ENCODE peak calls at places on chromosome 12, in six cellular contexts. I is GM12865, X is cardiac muscle cell, B is SK-N-SH, A is GM06990, E is adrenal gland. H is an unnamed sample.

GRCh38 chr12:230925-231671 is 17.1 kb upstream of the SLC6A12 start:
- DNase-seq in I (no peak), E (no peak), B (no peak), A (no peak), X (no peak), H (no peak)

GRCh38 chr12:6538420-6539275 is 4.3 kb downstream of the GAPDH start:
- DNase-seq in E (no peak), A (peak), X (peak), B (peak), I (peak), H (no peak)

GRCh38 chr12:110156766-110157165 is 32.6 kb downstream of the IFT81 start:
- DNase-seq in A (no peak), X (no peak), B (no peak), E (no peak), I (no peak), H (no peak)

GRCh38 chr12:55188974-55189556 is 31.8 kb upstream of the OR10A7 start:
- DNase-seq in I (peak), X (peak), B (peak), E (no peak), A (peak), H (peak)

GRCh38 chr12:6829532-6830220 is 1.5 kb downstream of the P3H3 start:
- DNase-seq in X (no peak), A (no peak), B (peak), I (no peak), E (no peak), H (no peak)

GRCh38 chr12:123024819-123025391 is 44.4 kb downstream of the ARL6IP4 start:
- DNase-seq in E (no peak), X (no peak), I (no peak), B (no peak), A (no peak), H (no peak)

GRCh38 chr12:613996-614726 is 49.1 kb downstream of the NINJ2 start:
- DNase-seq in A (peak), X (peak), E (peak), I (peak), B (peak), H (peak)

GRCh38 chr12:59408431-59408830 is 187.4 kb upstream of the SLC16A7 start:
- DNase-seq in I (no peak), B (no peak), X (no peak), A (no peak), E (no peak), H (no peak)

GRCh38 chr12:41188841-41189394 is 798 bp downstream of the PDZRN4 start:
- DNase-seq in B (no peak), I (no peak), X (no peak), E (no peak), A (no peak), H (peak)

GRCh38 chr12:132170094-132170636 is 25.9 kb downstream of the NOC4L start:
- DNase-seq in E (no peak), A (no peak), I (no peak), X (peak), B (no peak), H (no peak)

GRCh38 chr12:71872999-71873398 is 33.4 kb downstream of the TBC1D15 start:
- DNase-seq in I (no peak), B (no peak), E (no peak), X (no peak), A (no peak), H (no peak)

GRCh38 chr12:51345681-51346080 is 798 bp downstream of the CELA1 start:
- DNase-seq in B (no peak), A (no peak), I (no peak), X (peak), E (peak), H (peak)

GRCh38 chr12:67721216-67721615 is 72.7 kb downstream of the DYRK2 start:
- DNase-seq in A (no peak), X (peak), B (no peak), I (no peak), E (no peak), H (no peak)

GRCh38 chr12:18753481-18754117 is 15.7 kb downstream of the CAPZA3 start:
- DNase-seq in E (peak), B (no peak), A (no peak), X (peak), I (no peak), H (no peak)

GRCh38 chr12:76226956-76227355 is 121.3 kb downstream of the BBS10 start:
- DNase-seq in E (no peak), I (no peak), A (no peak), B (no peak), X (no peak), H (no peak)

GRCh38 chr12:2877959-2878732 is 1.1 kb downstream of the RHNO1 start:
- DNase-seq in X (peak), E (no peak), I (peak), B (no peak), A (no peak), H (no peak)

GRCh38 chr12:74890237-74890599 is 319.4 kb downstream of the KCNC2 start:
- DNase-seq in B (no peak), A (no peak), E (peak), X (peak), I (peak), H (peak)

GRCh38 chr12:131950182-131950913 is 606 bp downstream of the EP400 start:
- DNase-seq in X (peak), E (peak), A (peak), I (peak), B (peak), H (peak)

GRCh38 chr12:48601013-48601756 is 31.3 kb upstream of the LALBA start:
- DNase-seq in I (peak), X (peak), E (no peak), A (peak), B (no peak), H (no peak)

GRCh38 chr12:64098709-64099354 is 123.3 kb downstream of the KICS2 start:
- DNase-seq in X (peak), A (no peak), B (no peak), I (no peak), E (peak), H (no peak)

GRCh38 chr12:109863961-109864712 is 16.2 kb downstream of the GLTP start:
- DNase-seq in B (no peak), I (peak), A (no peak), E (peak), X (peak), H (no peak)

GRCh38 chr12:7588703-7589329 is 76.9 kb downstream of the APOBEC1 start:
- DNase-seq in X (peak), A (no peak), B (peak), E (peak), I (peak), H (peak)

GRCh38 chr12:132523576-132524331 is 33.8 kb downstream of the FBRSL1 start:
- DNase-seq in E (peak), B (peak), A (peak), I (peak), X (peak), H (peak)

GRCh38 chr12:49190317-49190716 is 1.4 kb upstream of the TUBA1A start:
- DNase-seq in X (no peak), I (no peak), B (peak), A (no peak), E (no peak), H (no peak)

GRCh38 chr12:123269395-123269892 is 2.2 kb downstream of the CDK2AP1 start:
- DNase-seq in B (peak), X (peak), E (peak), A (peak), I (peak), H (no peak)

GRCh38 chr12:81866081-81866480 is 106.9 kb upstream of the PPFIA2 start:
- DNase-seq in X (no peak), I (no peak), A (no peak), B (no peak), E (no peak), H (no peak)

GRCh38 chr12:108571604-108572165 is 9.3 kb downstream of the ISCU start:
- DNase-seq in A (no peak), I (peak), X (no peak), E (no peak), B (no peak), H (no peak)

GRCh38 chr12:29750928-29751220 is 32.9 kb downstream of the TMTC1 start:
- DNase-seq in X (no peak), I (no peak), E (no peak), A (no peak), B (no peak), H (no peak)

GRCh38 chr12:106234513-106234912 is 13.3 kb downstream of the CKAP4 start:
- DNase-seq in B (no peak), E (no peak), A (no peak), X (no peak), I (no peak), H (no peak)

GRCh38 chr12:110931315-110931728 is 10.9 kb upstream of the MYL2 start:
- DNase-seq in E (peak), I (no peak), B (no peak), A (no peak), X (peak), H (no peak)

GRCh38 chr12:68178184-68178583 is 18.6 kb upstream of the IFNG start:
- DNase-seq in I (no peak), A (no peak), B (no peak), X (no peak), E (no peak), H (no peak)

GRCh38 chr12:110278137-110278536 is 2.9 kb upstream of the ATP2A2 start:
- DNase-seq in A (no peak), I (no peak), B (no peak), X (no peak), E (no peak), H (no peak)

GRCh38 chr12:94240171-94240570 is 91.8 kb downstream of the PLXNC1 start:
- DNase-seq in A (peak), X (no peak), I (peak), B (no peak), E (no peak), H (no peak)

GRCh38 chr12:56677680-56678079 is 10.4 kb downstream of the PTGES3 start:
- DNase-seq in X (no peak), E (no peak), B (no peak), A (no peak), I (peak), H (no peak)

DNA sequence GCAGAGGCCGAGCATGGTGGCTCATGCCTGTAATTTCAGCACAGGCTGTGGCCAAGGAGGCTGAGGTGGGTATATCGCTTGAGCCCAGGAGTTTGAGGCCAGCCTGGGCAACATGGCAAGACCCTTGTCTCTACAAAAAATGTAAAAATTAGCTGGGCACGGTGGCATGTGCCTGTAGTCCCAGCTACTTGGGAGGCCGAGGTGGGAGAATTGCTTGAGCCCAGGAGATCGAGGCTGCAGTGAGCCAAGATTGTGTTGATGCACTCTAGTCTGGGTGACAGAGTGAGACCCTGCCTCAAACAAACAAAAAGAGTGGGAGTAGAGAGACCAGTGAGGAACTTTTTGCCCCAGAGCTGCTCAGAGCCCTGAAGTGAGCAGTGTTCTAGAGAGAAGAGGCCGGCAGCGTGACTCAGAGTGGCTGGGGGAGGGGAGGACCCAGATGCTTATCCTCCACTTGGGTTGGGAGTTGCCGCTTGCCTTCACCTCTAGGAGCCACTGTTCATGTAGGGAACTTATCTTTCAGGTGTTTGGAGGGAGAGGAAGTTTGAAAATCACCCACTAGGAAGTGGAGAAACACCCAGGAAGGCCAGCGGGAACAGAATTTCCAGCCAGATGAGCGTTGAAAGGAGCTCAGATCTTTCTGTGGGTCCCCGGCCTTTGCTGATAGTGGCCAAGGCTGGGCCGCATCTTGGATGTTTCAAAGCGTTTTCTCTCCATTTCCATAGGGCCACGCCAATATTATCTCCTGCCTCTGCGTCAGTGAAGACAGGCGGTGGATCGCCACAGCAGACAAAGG is 15.3 kb downstream of the CFAP251 start:
- DNase-seq in A (no peak), E (peak), B (no peak), I (no peak), X (peak), H (no peak)
- TF ChIP-seq CTCF in A (no peak), E (no peak), B (peak), I (no peak), X (peak), H (no peak)

DNA sequence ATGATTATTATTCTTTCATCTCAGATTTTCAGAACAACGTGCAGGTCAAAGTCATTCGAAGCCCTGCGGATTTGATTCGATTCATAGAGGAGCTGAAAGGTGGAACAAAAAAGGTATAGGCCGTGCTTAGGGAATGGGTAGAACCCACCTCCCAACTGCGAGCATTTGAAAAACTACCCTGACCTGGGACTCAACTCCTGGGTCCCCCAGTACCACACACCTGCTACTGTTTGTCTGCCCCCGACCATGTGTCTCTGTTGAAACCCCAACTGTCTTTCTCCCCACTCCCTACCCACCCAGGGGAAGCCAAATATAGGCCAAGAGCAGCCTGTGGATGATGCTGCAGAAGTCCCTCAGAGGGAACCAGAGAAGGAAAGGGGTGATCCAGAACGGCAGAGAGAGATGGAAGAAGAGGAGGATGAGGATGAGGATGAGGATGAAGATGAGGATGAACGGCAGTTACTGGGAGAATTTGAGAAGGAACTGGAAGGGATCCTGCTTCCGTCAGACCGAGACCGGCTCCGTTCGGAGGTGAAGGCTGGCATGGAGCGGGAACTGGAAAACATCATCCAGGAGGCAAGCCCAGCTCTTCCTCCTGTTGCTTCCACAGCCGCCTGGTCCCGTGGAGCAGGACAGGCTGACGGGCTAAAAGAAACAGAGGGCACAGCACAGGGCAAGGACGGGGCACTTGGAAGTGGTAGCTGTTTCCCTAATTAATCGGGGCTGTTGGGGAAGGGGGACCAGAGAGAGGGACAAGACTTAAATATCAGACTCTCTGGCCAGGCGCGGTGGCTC is 20.5 kb downstream of the AGAP2 start:
- DNase-seq in E (no peak), I (no peak), B (no peak), A (no peak), X (no peak), H (no peak)
- TF ChIP-seq CTCF in E (no peak), I (no peak), B (no peak), A (no peak), X (no peak), H (no peak)

GRCh38 chr12:8823565-8824300 is 1.3 kb downstream of the A2ML1 start:
- DNase-seq in B (peak), X (peak), E (peak), I (peak), A (no peak), H (peak)
- TF ChIP-seq CTCF in B (peak), X (peak), E (peak), I (peak), A (peak), H (no peak)

DNA sequence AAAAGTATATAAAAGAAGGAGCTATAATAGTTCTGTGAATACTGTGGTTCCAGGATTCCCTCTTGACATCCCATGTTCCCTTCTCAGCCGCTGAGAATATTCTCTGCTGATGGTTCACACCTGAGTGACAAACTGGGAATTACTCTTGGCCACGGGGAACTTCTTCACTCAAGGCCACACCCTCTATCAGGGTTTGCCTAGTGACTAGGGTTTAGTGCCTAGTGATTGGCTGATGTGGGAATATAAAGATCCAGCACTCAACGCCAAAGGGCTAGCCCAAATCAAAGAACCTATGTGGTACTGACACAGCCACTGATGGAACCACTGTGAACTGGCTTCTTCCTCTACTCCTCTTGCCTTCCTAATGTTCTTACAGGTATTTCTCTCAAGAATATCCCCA is 248.4 kb downstream of the ASCL1 start:
- DNase-seq in E (no peak), B (no peak), I (no peak), A (no peak), X (no peak), H (no peak)
- TF ChIP-seq CTCF in E (no peak), B (no peak), I (no peak), A (no peak), X (no peak), H (no peak)

H was measured in Calu3.